ENCODE peak calls at places on chromosomes 12 and 14, in ten cellular contexts. One of them, this sample, is unnamed.

GRCh38 chr12:76368230-76368629 is 20.0 kb upstream of the BBS10 start:
- DNase-seq in COLO829: no peak
- DNase-seq in COR-L47: no peak
- DNase-seq in AG10803: no peak
- DNase-seq in GM19239: no peak
- DNase-seq in cardiac fibroblast: no peak
- DNase-seq in adrenal gland: no peak
- DNase-seq in osteocyte: no peak
- DNase-seq in fibroblast of the aortic adventitia: no peak
- DNase-seq in stimulated activated CD4-positive, alpha-beta T cell treated with anti-CD3 and anti-CD28 coated beads, Interleukin-4, amount 100 ng/mL, for 48 hours: no peak
- DNase-seq in this sample: no peak

GRCh38 chr12:65536876-65537661 is 258.6 kb downstream of the MSRB3 start:
- DNase-seq in COLO829: peak; percentile 65
- DNase-seq in COR-L47: no peak
- DNase-seq in AG10803: peak; percentile 100
- DNase-seq in GM19239: no peak
- DNase-seq in cardiac fibroblast: peak; percentile 99
- DNase-seq in adrenal gland: no peak
- DNase-seq in osteocyte: peak; percentile 88
- DNase-seq in fibroblast of the aortic adventitia: peak; percentile 100
- DNase-seq in stimulated activated CD4-positive, alpha-beta T cell treated with anti-CD3 and anti-CD28 coated beads, Interleukin-4, amount 100 ng/mL, for 48 hours: no peak
- DNase-seq in this sample: peak; percentile 82

GRCh38 chr12:39872425-39872824 is 233.5 kb downstream of the SLC2A13 start:
- DNase-seq in COLO829: peak; percentile 8
- DNase-seq in COR-L47: no peak
- DNase-seq in AG10803: no peak
- DNase-seq in GM19239: no peak
- DNase-seq in cardiac fibroblast: peak; percentile 26
- DNase-seq in adrenal gland: no peak
- DNase-seq in osteocyte: no peak
- DNase-seq in fibroblast of the aortic adventitia: peak; percentile 65
- DNase-seq in stimulated activated CD4-positive, alpha-beta T cell treated with anti-CD3 and anti-CD28 coated beads, Interleukin-4, amount 100 ng/mL, for 48 hours: no peak
- DNase-seq in this sample: no peak

GRCh38 chr12:79407671-79408622 is 282.8 kb downstream of the PAWR start:
- DNase-seq in COLO829: peak; percentile 42
- DNase-seq in COR-L47: peak; percentile 52
- DNase-seq in AG10803: peak; percentile 92
- DNase-seq in GM19239: no peak
- DNase-seq in cardiac fibroblast: peak; percentile 92
- DNase-seq in adrenal gland: peak; percentile 54
- DNase-seq in osteocyte: peak; percentile 89
- DNase-seq in fibroblast of the aortic adventitia: peak; percentile 94
- DNase-seq in stimulated activated CD4-positive, alpha-beta T cell treated with anti-CD3 and anti-CD28 coated beads, Interleukin-4, amount 100 ng/mL, for 48 hours: no peak
- DNase-seq in this sample: peak; percentile 64

GRCh38 chr12:113332688-113333087 is 2.2 kb downstream of the SLC8B1 start:
- DNase-seq in COLO829: no peak
- DNase-seq in COR-L47: no peak
- DNase-seq in AG10803: no peak
- DNase-seq in GM19239: no peak
- DNase-seq in cardiac fibroblast: no peak
- DNase-seq in adrenal gland: no peak
- DNase-seq in osteocyte: no peak
- DNase-seq in fibroblast of the aortic adventitia: no peak
- DNase-seq in stimulated activated CD4-positive, alpha-beta T cell treated with anti-CD3 and anti-CD28 coated beads, Interleukin-4, amount 100 ng/mL, for 48 hours: no peak
- DNase-seq in this sample: no peak

GRCh38 chr12:44503329-44503728 is 372.8 kb downstream of the NELL2 start:
- DNase-seq in COLO829: no peak
- DNase-seq in COR-L47: no peak
- DNase-seq in AG10803: no peak
- DNase-seq in GM19239: no peak
- DNase-seq in cardiac fibroblast: no peak
- DNase-seq in adrenal gland: no peak
- DNase-seq in osteocyte: no peak
- DNase-seq in fibroblast of the aortic adventitia: no peak
- DNase-seq in stimulated activated CD4-positive, alpha-beta T cell treated with anti-CD3 and anti-CD28 coated beads, Interleukin-4, amount 100 ng/mL, for 48 hours: no peak
- DNase-seq in this sample: no peak

GRCh38 chr12:48744251-48745008 is 27.9 kb upstream of the CCNT1 start:
- DNase-seq in COLO829: no peak
- DNase-seq in COR-L47: no peak
- DNase-seq in AG10803: no peak
- DNase-seq in GM19239: no peak
- DNase-seq in cardiac fibroblast: no peak
- DNase-seq in adrenal gland: no peak
- DNase-seq in osteocyte: no peak
- DNase-seq in fibroblast of the aortic adventitia: no peak
- DNase-seq in stimulated activated CD4-positive, alpha-beta T cell treated with anti-CD3 and anti-CD28 coated beads, Interleukin-4, amount 100 ng/mL, for 48 hours: no peak
- DNase-seq in this sample: no peak

GRCh38 chr12:107931761-107932160 is 157.3 kb downstream of the ASCL4 start:
- DNase-seq in COLO829: no peak
- DNase-seq in COR-L47: no peak
- DNase-seq in AG10803: no peak
- DNase-seq in GM19239: no peak
- DNase-seq in cardiac fibroblast: no peak
- DNase-seq in adrenal gland: no peak
- DNase-seq in osteocyte: no peak
- DNase-seq in fibroblast of the aortic adventitia: no peak
- DNase-seq in stimulated activated CD4-positive, alpha-beta T cell treated with anti-CD3 and anti-CD28 coated beads, Interleukin-4, amount 100 ng/mL, for 48 hours: no peak
- DNase-seq in this sample: no peak

GRCh38 chr12:91877022-91877421 is 268.6 kb downstream of the BTG1 start:
- DNase-seq in COLO829: peak; percentile 20
- DNase-seq in COR-L47: no peak
- DNase-seq in AG10803: peak; percentile 67
- DNase-seq in GM19239: peak; percentile 4
- DNase-seq in cardiac fibroblast: peak; percentile 61
- DNase-seq in adrenal gland: no peak
- DNase-seq in osteocyte: no peak
- DNase-seq in fibroblast of the aortic adventitia: no peak
- DNase-seq in stimulated activated CD4-positive, alpha-beta T cell treated with anti-CD3 and anti-CD28 coated beads, Interleukin-4, amount 100 ng/mL, for 48 hours: peak; percentile 43
- DNase-seq in this sample: no peak

GRCh38 chr14:23381017-23381375 is 4.2 kb downstream of the CMTM5 start:
- DNase-seq in COLO829: no peak
- DNase-seq in COR-L47: no peak
- DNase-seq in AG10803: no peak
- DNase-seq in GM19239: no peak
- DNase-seq in cardiac fibroblast: no peak
- DNase-seq in adrenal gland: no peak
- DNase-seq in osteocyte: no peak
- DNase-seq in fibroblast of the aortic adventitia: no peak
- DNase-seq in stimulated activated CD4-positive, alpha-beta T cell treated with anti-CD3 and anti-CD28 coated beads, Interleukin-4, amount 100 ng/mL, for 48 hours: no peak
- DNase-seq in this sample: no peak

GRCh38 chr12:90226211-90226610 is 517.6 kb upstream of the ATP2B1 start:
- DNase-seq in COLO829: no peak
- DNase-seq in COR-L47: no peak
- DNase-seq in AG10803: no peak
- DNase-seq in GM19239: no peak
- DNase-seq in cardiac fibroblast: no peak
- DNase-seq in adrenal gland: no peak
- DNase-seq in osteocyte: no peak
- DNase-seq in fibroblast of the aortic adventitia: no peak
- DNase-seq in stimulated activated CD4-positive, alpha-beta T cell treated with anti-CD3 and anti-CD28 coated beads, Interleukin-4, amount 100 ng/mL, for 48 hours: no peak
- DNase-seq in this sample: no peak

GRCh38 chr12:118874698-118875548 is 106.4 kb upstream of the SRRM4 start:
- DNase-seq in COLO829: no peak
- DNase-seq in COR-L47: no peak
- DNase-seq in AG10803: no peak
- DNase-seq in GM19239: no peak
- DNase-seq in cardiac fibroblast: no peak
- DNase-seq in adrenal gland: no peak
- DNase-seq in osteocyte: no peak
- DNase-seq in fibroblast of the aortic adventitia: no peak
- DNase-seq in stimulated activated CD4-positive, alpha-beta T cell treated with anti-CD3 and anti-CD28 coated beads, Interleukin-4, amount 100 ng/mL, for 48 hours: no peak
- DNase-seq in this sample: no peak

GRCh38 chr12:47317182-47317915 is 237.6 kb upstream of the AMIGO2 start:
- DNase-seq in COLO829: no peak
- DNase-seq in COR-L47: no peak
- DNase-seq in AG10803: peak; percentile 36
- DNase-seq in GM19239: no peak
- DNase-seq in cardiac fibroblast: no peak
- DNase-seq in adrenal gland: no peak
- DNase-seq in osteocyte: no peak
- DNase-seq in fibroblast of the aortic adventitia: no peak
- DNase-seq in stimulated activated CD4-positive, alpha-beta T cell treated with anti-CD3 and anti-CD28 coated beads, Interleukin-4, amount 100 ng/mL, for 48 hours: no peak
- DNase-seq in this sample: no peak

GRCh38 chr12:6963016-6963731 is 7.3 kb downstream of the PHB2 start:
- DNase-seq in COLO829: no peak
- DNase-seq in COR-L47: peak; percentile 61
- DNase-seq in AG10803: no peak
- DNase-seq in GM19239: no peak
- DNase-seq in cardiac fibroblast: no peak
- DNase-seq in adrenal gland: peak; percentile 40
- DNase-seq in osteocyte: no peak
- DNase-seq in fibroblast of the aortic adventitia: no peak
- DNase-seq in stimulated activated CD4-positive, alpha-beta T cell treated with anti-CD3 and anti-CD28 coated beads, Interleukin-4, amount 100 ng/mL, for 48 hours: no peak
- DNase-seq in this sample: no peak

GRCh38 chr14:95505030-95505589 is 11.3 kb downstream of the SYNE3 start:
- DNase-seq in COLO829: no peak
- DNase-seq in COR-L47: no peak
- DNase-seq in AG10803: no peak
- DNase-seq in GM19239: no peak
- DNase-seq in cardiac fibroblast: no peak
- DNase-seq in adrenal gland: no peak
- DNase-seq in osteocyte: no peak
- DNase-seq in fibroblast of the aortic adventitia: no peak
- DNase-seq in stimulated activated CD4-positive, alpha-beta T cell treated with anti-CD3 and anti-CD28 coated beads, Interleukin-4, amount 100 ng/mL, for 48 hours: no peak
- DNase-seq in this sample: no peak

GRCh38 chr12:49680075-49680474 is 27.1 kb downstream of the FMNL3 start:
- DNase-seq in COLO829: no peak
- DNase-seq in COR-L47: no peak
- DNase-seq in AG10803: no peak
- DNase-seq in GM19239: no peak
- DNase-seq in cardiac fibroblast: no peak
- DNase-seq in adrenal gland: no peak
- DNase-seq in osteocyte: no peak
- DNase-seq in fibroblast of the aortic adventitia: no peak
- DNase-seq in stimulated activated CD4-positive, alpha-beta T cell treated with anti-CD3 and anti-CD28 coated beads, Interleukin-4, amount 100 ng/mL, for 48 hours: no peak
- DNase-seq in this sample: no peak

GRCh38 chr12:57176846-57177245 is 29.4 kb upstream of the LRP1-AS start:
- DNase-seq in COLO829: no peak
- DNase-seq in COR-L47: no peak
- DNase-seq in AG10803: no peak
- DNase-seq in GM19239: no peak
- DNase-seq in cardiac fibroblast: no peak
- DNase-seq in adrenal gland: no peak
- DNase-seq in osteocyte: no peak
- DNase-seq in fibroblast of the aortic adventitia: peak; percentile 35
- DNase-seq in stimulated activated CD4-positive, alpha-beta T cell treated with anti-CD3 and anti-CD28 coated beads, Interleukin-4, amount 100 ng/mL, for 48 hours: no peak
- DNase-seq in this sample: no peak

GRCh38 chr14:22540286-22540685 is 48.7 kb downstream of the DAD1 start:
- DNase-seq in COLO829: no peak
- DNase-seq in COR-L47: no peak
- DNase-seq in AG10803: no peak
- DNase-seq in GM19239: no peak
- DNase-seq in cardiac fibroblast: no peak
- DNase-seq in adrenal gland: no peak
- DNase-seq in osteocyte: no peak
- DNase-seq in fibroblast of the aortic adventitia: peak; percentile 28
- DNase-seq in stimulated activated CD4-positive, alpha-beta T cell treated with anti-CD3 and anti-CD28 coated beads, Interleukin-4, amount 100 ng/mL, for 48 hours: no peak
- DNase-seq in this sample: no peak

GRCh38 chr12:110640275-110641025 is 26.5 kb downstream of the TCTN1 start:
- DNase-seq in COLO829: no peak
- DNase-seq in COR-L47: no peak
- DNase-seq in AG10803: no peak
- DNase-seq in GM19239: no peak
- DNase-seq in cardiac fibroblast: no peak
- DNase-seq in adrenal gland: no peak
- DNase-seq in osteocyte: no peak
- DNase-seq in fibroblast of the aortic adventitia: no peak
- DNase-seq in stimulated activated CD4-positive, alpha-beta T cell treated with anti-CD3 and anti-CD28 coated beads, Interleukin-4, amount 100 ng/mL, for 48 hours: no peak
- DNase-seq in this sample: no peak

GRCh38 chr12:9064815-9065606 is 50.7 kb downstream of the A2M start:
- DNase-seq in COLO829: no peak
- DNase-seq in COR-L47: no peak
- DNase-seq in AG10803: peak; percentile 39
- DNase-seq in GM19239: no peak
- DNase-seq in cardiac fibroblast: peak; percentile 56
- DNase-seq in adrenal gland: peak; percentile 83
- DNase-seq in osteocyte: peak; percentile 87
- DNase-seq in fibroblast of the aortic adventitia: peak; percentile 24
- DNase-seq in stimulated activated CD4-positive, alpha-beta T cell treated with anti-CD3 and anti-CD28 coated beads, Interleukin-4, amount 100 ng/mL, for 48 hours: no peak
- DNase-seq in this sample: no peak

GRCh38 chr14:20679907-20680306 is 4.5 kb upstream of the RNASE4 start:
- DNase-seq in COLO829: peak; percentile 58
- DNase-seq in COR-L47: no peak
- DNase-seq in AG10803: peak; percentile 33
- DNase-seq in GM19239: no peak
- DNase-seq in cardiac fibroblast: peak; percentile 53
- DNase-seq in adrenal gland: no peak
- DNase-seq in osteocyte: no peak
- DNase-seq in fibroblast of the aortic adventitia: peak; percentile 57
- DNase-seq in stimulated activated CD4-positive, alpha-beta T cell treated with anti-CD3 and anti-CD28 coated beads, Interleukin-4, amount 100 ng/mL, for 48 hours: no peak
- DNase-seq in this sample: peak; percentile 52

GRCh38 chr14:36757730-36758286 is 96.1 kb downstream of the PAX9 start:
- DNase-seq in COLO829: no peak
- DNase-seq in COR-L47: no peak
- DNase-seq in AG10803: no peak
- DNase-seq in GM19239: no peak
- DNase-seq in cardiac fibroblast: no peak
- DNase-seq in adrenal gland: no peak
- DNase-seq in osteocyte: no peak
- DNase-seq in fibroblast of the aortic adventitia: no peak
- DNase-seq in stimulated activated CD4-positive, alpha-beta T cell treated with anti-CD3 and anti-CD28 coated beads, Interleukin-4, amount 100 ng/mL, for 48 hours: no peak
- DNase-seq in this sample: no peak

GRCh38 chr12:72338437-72338836 is 66.3 kb downstream of the TRHDE start:
- DNase-seq in COLO829: no peak
- DNase-seq in COR-L47: no peak
- DNase-seq in AG10803: no peak
- DNase-seq in GM19239: no peak
- DNase-seq in cardiac fibroblast: no peak
- DNase-seq in adrenal gland: no peak
- DNase-seq in osteocyte: no peak
- DNase-seq in fibroblast of the aortic adventitia: no peak
- DNase-seq in stimulated activated CD4-positive, alpha-beta T cell treated with anti-CD3 and anti-CD28 coated beads, Interleukin-4, amount 100 ng/mL, for 48 hours: no peak
- DNase-seq in this sample: no peak

GRCh38 chr12:16453319-16453718 is 105.9 kb downstream of the MGST1 start:
- DNase-seq in COLO829: no peak
- DNase-seq in COR-L47: no peak
- DNase-seq in AG10803: no peak
- DNase-seq in GM19239: no peak
- DNase-seq in cardiac fibroblast: no peak
- DNase-seq in adrenal gland: no peak
- DNase-seq in osteocyte: no peak
- DNase-seq in fibroblast of the aortic adventitia: no peak
- DNase-seq in stimulated activated CD4-positive, alpha-beta T cell treated with anti-CD3 and anti-CD28 coated beads, Interleukin-4, amount 100 ng/mL, for 48 hours: no peak
- DNase-seq in this sample: no peak

GRCh38 chr12:66049538-66050282 is 80.8 kb downstream of the LLPH start:
- DNase-seq in COLO829: no peak
- DNase-seq in COR-L47: no peak
- DNase-seq in AG10803: no peak
- DNase-seq in GM19239: no peak
- DNase-seq in cardiac fibroblast: no peak
- DNase-seq in adrenal gland: no peak
- DNase-seq in osteocyte: no peak
- DNase-seq in fibroblast of the aortic adventitia: peak; percentile 59
- DNase-seq in stimulated activated CD4-positive, alpha-beta T cell treated with anti-CD3 and anti-CD28 coated beads, Interleukin-4, amount 100 ng/mL, for 48 hours: no peak
- DNase-seq in this sample: no peak

GRCh38 chr14:60233251-60233650 is 15.8 kb upstream of the PPM1A start:
- DNase-seq in COLO829: no peak
- DNase-seq in COR-L47: no peak
- DNase-seq in AG10803: no peak
- DNase-seq in GM19239: no peak
- DNase-seq in cardiac fibroblast: peak; percentile 8
- DNase-seq in adrenal gland: no peak
- DNase-seq in osteocyte: no peak
- DNase-seq in fibroblast of the aortic adventitia: peak; percentile 23
- DNase-seq in stimulated activated CD4-positive, alpha-beta T cell treated with anti-CD3 and anti-CD28 coated beads, Interleukin-4, amount 100 ng/mL, for 48 hours: no peak
- DNase-seq in this sample: no peak

GRCh38 chr12:6341439-6342139 is at the start of gene TNFRSF1A:
- DNase-seq in COLO829: peak; percentile 63
- DNase-seq in COR-L47: no peak
- DNase-seq in AG10803: peak; percentile 83
- DNase-seq in GM19239: no peak
- DNase-seq in cardiac fibroblast: peak; percentile 92
- DNase-seq in adrenal gland: peak; percentile 77
- DNase-seq in osteocyte: no peak
- DNase-seq in fibroblast of the aortic adventitia: peak; percentile 86
- DNase-seq in stimulated activated CD4-positive, alpha-beta T cell treated with anti-CD3 and anti-CD28 coated beads, Interleukin-4, amount 100 ng/mL, for 48 hours: no peak
- DNase-seq in this sample: no peak

GRCh38 chr14:95256776-95257060 is 63.0 kb downstream of the CLMN start:
- DNase-seq in COLO829: no peak
- DNase-seq in COR-L47: no peak
- DNase-seq in AG10803: no peak
- DNase-seq in GM19239: no peak
- DNase-seq in cardiac fibroblast: no peak
- DNase-seq in adrenal gland: no peak
- DNase-seq in osteocyte: no peak
- DNase-seq in fibroblast of the aortic adventitia: no peak
- DNase-seq in stimulated activated CD4-positive, alpha-beta T cell treated with anti-CD3 and anti-CD28 coated beads, Interleukin-4, amount 100 ng/mL, for 48 hours: no peak
- DNase-seq in this sample: no peak